ENCODE peak calls at places on chromosomes 2 and 18, in nine cellular contexts. I is kidney tubule cell; A is T-helper 1 cell; G is astrocyte of the spinal cord; L is NCI-H345; Y is BJ; D is HuH-7; U is CD8-positive, alpha-beta T cell; B is stimulated activated CD4-positive, alpha-beta T cell treated with anti-CD3 and anti-CD28 coated beads, Interleukin-2, amount 100 ng/mL, for 48 hours. S is an unnamed sample.

GRCh38 chr2:127194447-127194846 is 25.7 kb downstream of the CYP27C1 start:
- DNase-seq in L (no peak), D (no peak), B (no peak), I (no peak), Y (no peak), U (no peak), A (no peak), G (no peak), S (no peak)

GRCh38 chr18:62953663-62954062 is 238.3 kb downstream of the PHLPP1 start:
- DNase-seq in A (no peak), U (no peak), G (no peak), L (no peak), Y (no peak), D (no peak), I (no peak), B (no peak), S (no peak)

GRCh38 chr2:10913501-10914271 is 2.0 kb downstream of the KCNF1 start:
- DNase-seq in D (no peak), L (no peak), G (no peak), U (no peak), Y (no peak), I (no peak), A (no peak), B (no peak), S (no peak)

GRCh38 chr2:3960106-3960505 is 256.7 kb downstream of the DCDC2C start:
- DNase-seq in G (no peak), L (no peak), Y (no peak), U (no peak), B (no peak), I (no peak), A (no peak), D (no peak), S (no peak)

GRCh38 chr2:172336681-172337080 is 90.7 kb upstream of the ITGA6 start:
- DNase-seq in D (no peak), B (no peak), I (no peak), A (no peak), U (no peak), Y (no peak), L (no peak), G (no peak), S (no peak)

GRCh38 chr2:71796174-71796592 is 342.8 kb downstream of the DYSF start:
- DNase-seq in Y (peak; percentile 59), B (no peak), I (peak; percentile 10), L (no peak), G (peak; percentile 15), D (no peak), U (no peak), A (no peak), S (no peak)

GRCh38 chr2:28326873-28327495 is 65.7 kb upstream of the FOSL2 start:
- DNase-seq in A (no peak), B (no peak), U (no peak), L (no peak), Y (no peak), D (no peak), G (no peak), I (no peak), S (no peak)

GRCh38 chr2:162232611-162233115 is 10.6 kb downstream of the FAP start:
- DNase-seq in D (no peak), B (no peak), A (no peak), I (no peak), G (no peak), U (no peak), L (no peak), Y (no peak), S (no peak)

GRCh38 chr2:126482582-126483464 is 173.1 kb upstream of the GYPC start:
- DNase-seq in B (no peak), L (no peak), A (no peak), U (no peak), D (peak; percentile 8), Y (no peak), G (no peak), I (peak; percentile 6), S (no peak)

GRCh38 chr2:158529379-158530110 is 72.8 kb downstream of the PKP4 start:
- DNase-seq in G (peak; percentile 17), I (peak; percentile 7), B (no peak), L (no peak), A (no peak), U (no peak), D (no peak), Y (peak; percentile 50), S (no peak)

GRCh38 chr2:218962859-218963492 is 3.5 kb downstream of the CDK5R2 start:
- DNase-seq in D (peak; percentile 78), G (peak; percentile 48), I (peak; percentile 93), B (peak; percentile 56), U (peak; percentile 31), L (peak; percentile 97), Y (no peak), A (peak; percentile 56), S (no peak)

GRCh38 chr2:97747716-97748115 is 34.3 kb downstream of the ZAP70 start:
- DNase-seq in D (no peak), L (no peak), G (peak; percentile 36), A (no peak), B (no peak), Y (peak; percentile 4), U (no peak), I (no peak), S (no peak)

GRCh38 chr18:45409971-45410370 is 205.3 kb upstream of the SLC14A2 start:
- DNase-seq in A (no peak), D (no peak), U (no peak), L (no peak), Y (no peak), I (no peak), B (no peak), G (no peak), S (no peak)

GRCh38 chr18:79507076-79507545 is 111.4 kb downstream of the NFATC1 start:
- DNase-seq in U (no peak), L (no peak), D (no peak), B (no peak), I (peak; percentile 13), A (no peak), Y (no peak), G (peak; percentile 55), S (no peak)

GRCh38 chr2:42714686-42715085 is 49.2 kb downstream of the OXER1 start:
- DNase-seq in U (no peak), A (no peak), Y (no peak), D (no peak), G (no peak), L (no peak), B (no peak), I (no peak), S (no peak)

GRCh38 chr18:80196528-80197320 is 50.6 kb downstream of the PARD6G start:
- DNase-seq in B (no peak), I (peak; percentile 22), U (no peak), D (no peak), G (peak; percentile 72), L (no peak), A (no peak), Y (peak; percentile 55), S (no peak)

GRCh38 chr2:191499874-191500565 is 177.9 kb upstream of the NABP1 start:
- DNase-seq in G (peak; percentile 36), Y (no peak), I (no peak), D (no peak), L (no peak), B (no peak), A (no peak), U (no peak), S (no peak)

GRCh38 chr2:54894467-54894866 is 155.8 kb downstream of the RTN4 start:
- DNase-seq in D (no peak), A (no peak), G (no peak), I (no peak), U (no peak), B (no peak), L (no peak), Y (no peak), S (no peak)

GRCh38 chr2:185433824-185434223 is 304.8 kb upstream of the FSIP2 start:
- DNase-seq in Y (no peak), I (peak; percentile 9), L (no peak), U (no peak), G (peak; percentile 81), B (no peak), A (no peak), D (no peak), S (no peak)

GRCh38 chr2:216690451-216691209 is 4.7 kb downstream of the IGFBP5 start:
- DNase-seq in Y (peak; percentile 74), I (no peak), A (no peak), D (no peak), L (no peak), B (no peak), U (no peak), G (no peak), S (no peak)

S was measured in GM12891.